ENCODE peak calls at places on chromosomes 12 and 14, in nine cellular contexts. K is lower lobe of right lung, G is type B pancreatic cell, H is IMR-90, V is brain microvascular endothelial cell, X is activated B cell treated with CpG ODN at 0.5 μM for 24 hours, I is stomach, U is omental fat pad, S is nephron progenitor cell. M is an unnamed sample.

GRCh38 chr12:130116791-130117190 is 45.5 kb upstream of the FZD10 start:
- DNase-seq in K (no peak), G (no peak), H (no peak), V (no peak), X (no peak), I (no peak), U (no peak), S (no peak), M (no peak)

GRCh38 chr12:20548592-20548991 is 146.5 kb upstream of the SLCO1C1 start:
- DNase-seq in K (no peak), G (no peak), H (no peak), V (no peak), X (no peak), I (no peak), U (no peak), S (no peak), M (no peak)

GRCh38 chr12:123289911-123290310 is 18.3 kb upstream of the CDK2AP1 start:
- DNase-seq in K (no peak), G (no peak), H (no peak), V (no peak), X (no peak), I (no peak), U (no peak), S (no peak), M (no peak)

GRCh38 chr12:105382771-105383632 is 52.5 kb downstream of the C12orf75 start:
- DNase-seq in K (no peak), G (no peak), H (peak), V (peak), X (no peak), I (no peak), U (no peak), S (peak), M (peak)

GRCh38 chr12:94839347-94839746 is 164.2 kb downstream of the NDUFA12 start:
- DNase-seq in K (no peak), G (no peak), H (no peak), V (no peak), X (no peak), I (no peak), U (no peak), S (no peak), M (no peak)

GRCh38 chr14:49940805-49941421 is 48.0 kb downstream of the ARF6 start:
- DNase-seq in K (no peak), G (no peak), H (peak), V (no peak), X (no peak), I (no peak), U (no peak), S (no peak), M (no peak)

GRCh38 chr12:54475542-54475941 is 2.1 kb upstream of the GTSF1 start:
- DNase-seq in K (no peak), G (no peak), H (no peak), V (no peak), X (no peak), I (no peak), U (no peak), S (no peak), M (peak)

GRCh38 chr12:129049917-129050316 is 196.6 kb downstream of the GLT1D1 start:
- DNase-seq in K (no peak), G (no peak), H (no peak), V (peak), X (no peak), I (no peak), U (no peak), S (peak), M (peak)

GRCh38 chr14:86086962-86087361 is 557.0 kb downstream of the FLRT2 start:
- DNase-seq in K (no peak), G (no peak), H (no peak), V (no peak), X (no peak), I (no peak), U (no peak), S (no peak), M (no peak)

GRCh38 chr12:92078167-92079053 is 67.2 kb downstream of the BTG1 start:
- DNase-seq in K (no peak), G (no peak), H (peak), V (peak), X (no peak), I (no peak), U (no peak), S (no peak), M (peak)

GRCh38 chr14:94317259-94317658 is 5.9 kb downstream of the SERPINA6 start:
- DNase-seq in K (no peak), G (no peak), H (no peak), V (no peak), X (no peak), I (no peak), U (no peak), S (no peak), M (peak)

GRCh38 chr12:77521458-77522115 is 309.1 kb upstream of the NAV3 start:
- DNase-seq in K (no peak), G (no peak), H (no peak), V (peak), X (no peak), I (no peak), U (no peak), S (no peak), M (peak)

GRCh38 chr14:104967414-104968152 is 10.6 kb downstream of the AHNAK2 start:
- DNase-seq in K (peak), G (no peak), H (no peak), V (no peak), X (no peak), I (peak), U (no peak), S (peak), M (peak)

GRCh38 chr12:661720-662486 is 1.3 kb downstream of the NINJ2 start:
- DNase-seq in K (no peak), G (no peak), H (no peak), V (no peak), X (no peak), I (no peak), U (no peak), S (no peak), M (no peak)

GRCh38 chr14:65753061-65753460 is 340.5 kb downstream of the FUT8 start:
- DNase-seq in K (no peak), G (no peak), H (no peak), V (no peak), X (no peak), I (no peak), U (no peak), S (no peak), M (no peak)

GRCh38 chr12:63753743-63754142 is 26.0 kb upstream of the RXYLT1 start:
- DNase-seq in K (no peak), G (no peak), H (no peak), V (no peak), X (no peak), I (no peak), U (no peak), S (no peak), M (peak)

GRCh38 chr12:124484526-124484953 is 82.9 kb downstream of the NCOR2 start:
- DNase-seq in K (no peak), G (no peak), H (no peak), V (no peak), X (no peak), I (no peak), U (no peak), S (no peak), M (no peak)

GRCh38 chr12:123269980-123270379 is 1.7 kb downstream of the CDK2AP1 start:
- DNase-seq in K (no peak), G (no peak), H (no peak), V (no peak), X (peak), I (no peak), U (no peak), S (no peak), M (no peak)

GRCh38 chr12:16984484-16984883 is 378.5 kb upstream of the LMO3 start:
- DNase-seq in K (no peak), G (no peak), H (no peak), V (no peak), X (no peak), I (no peak), U (no peak), S (no peak), M (no peak)

GRCh38 chr14:75440733-75441474 is 13.1 kb downstream of the JDP2 start:
- DNase-seq in K (peak), G (no peak), H (peak), V (no peak), X (no peak), I (peak), U (no peak), S (no peak), M (no peak)
- TF ChIP-seq CTCF in K (no peak), G (no peak), H (no peak), V (no peak), X (no peak), I (no peak), U (no peak), S (no peak), M (no peak)

GRCh38 chr14:50944647-50945413 is 547 bp upstream of the PYGL start:
- DNase-seq in K (peak), G (no peak), H (peak), V (no peak), X (no peak), I (peak), U (peak), S (no peak), M (peak)
- TF ChIP-seq CTCF in K (no peak), G (no peak), H (no peak), V (no peak), X (no peak), I (no peak), U (no peak), S (no peak), M (no peak)

GRCh38 chr12:31589896-31590729 is 823 bp downstream of the DENND5B start:
- DNase-seq in K (peak), G (peak), H (peak), V (peak), X (peak), I (peak), U (peak), S (peak), M (peak)
- TF ChIP-seq CTCF in K (no peak), G (no peak), H (no peak), V (no peak), X (no peak), I (no peak), U (no peak), S (no peak), M (no peak)

GRCh38 chr14:95711476-95712176 is 2.3 kb downstream of the TCL1A start:
- DNase-seq in K (no peak), G (no peak), H (no peak), V (no peak), X (no peak), I (no peak), U (no peak), S (no peak), M (no peak)

GRCh38 chr14:95710106-95710505 is 3.8 kb downstream of the TCL1A start:
- DNase-seq in K (no peak), G (no peak), H (no peak), V (no peak), X (no peak), I (no peak), U (no peak), S (no peak), M (no peak)

GRCh38 chr14:95712398-95712797 is 1.5 kb downstream of the TCL1A start:
- DNase-seq in K (no peak), G (no peak), H (no peak), V (no peak), X (no peak), I (no peak), U (no peak), S (no peak), M (no peak)

GRCh38 chr14:95713596-95714371 is at the start of gene TCL1A:
- DNase-seq in K (no peak), G (no peak), H (no peak), V (no peak), X (peak), I (no peak), U (no peak), S (no peak), M (no peak)
- TF ChIP-seq CTCF in K (no peak), G (no peak), H (no peak), V (no peak), X (no peak), I (no peak), U (no peak), S (no peak), M (no peak)

GRCh38 chr14:68559949-68560348 is 232.9 kb downstream of the ZFP36L1 start:
- DNase-seq in K (no peak), G (no peak), H (no peak), V (no peak), X (no peak), I (no peak), U (no peak), S (no peak), M (no peak)
- TF ChIP-seq CTCF in K (no peak), G (no peak), H (no peak), V (no peak), X (no peak), I (no peak), U (no peak), S (no peak), M (no peak)

GRCh38 chr12:27564612-27565213 is 40.7 kb downstream of the PPFIBP1 start:
- DNase-seq in K (no peak), G (no peak), H (no peak), V (no peak), X (no peak), I (no peak), U (no peak), S (no peak), M (no peak)

GRCh38 chr12:27571463-27571862 is 47.5 kb downstream of the PPFIBP1 start:
- DNase-seq in K (no peak), G (no peak), H (peak), V (peak), X (no peak), I (no peak), U (no peak), S (no peak), M (peak)

GRCh38 chr12:27566626-27567025 is 42.6 kb downstream of the PPFIBP1 start:
- DNase-seq in K (no peak), G (no peak), H (no peak), V (no peak), X (no peak), I (no peak), U (no peak), S (no peak), M (no peak)

GRCh38 chr12:27561535-27562350 is 37.7 kb downstream of the PPFIBP1 start:
- DNase-seq in K (no peak), G (no peak), H (no peak), V (peak), X (no peak), I (no peak), U (no peak), S (no peak), M (no peak)

DNA sequence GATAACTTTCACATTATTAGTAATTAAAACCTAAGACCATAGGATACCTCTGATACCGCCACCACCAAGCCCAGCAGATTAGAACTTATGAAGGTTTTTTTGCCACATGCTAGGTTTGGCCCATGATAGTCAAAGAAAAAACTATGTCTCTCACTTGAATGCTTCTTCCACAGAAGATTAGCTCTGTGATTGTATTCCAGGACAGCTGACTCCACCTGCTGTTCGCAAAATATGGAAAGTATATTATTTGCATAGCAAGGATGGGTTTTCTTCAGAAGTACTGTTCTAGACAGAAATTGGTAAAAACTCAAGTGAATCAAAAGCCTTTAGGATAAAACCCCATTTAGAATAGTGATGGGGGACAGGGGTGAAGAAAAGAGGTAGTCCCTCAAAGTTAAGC is 42.2 kb downstream of the PPFIBP1 start:
- DNase-seq in K (no peak), G (no peak), H (no peak), V (no peak), X (no peak), I (no peak), U (no peak), S (no peak), M (no peak)
- TF ChIP-seq CTCF in K (no peak), G (no peak), H (peak), V (no peak), X (no peak), I (no peak), U (no peak), S (no peak), M (no peak)

DNA sequence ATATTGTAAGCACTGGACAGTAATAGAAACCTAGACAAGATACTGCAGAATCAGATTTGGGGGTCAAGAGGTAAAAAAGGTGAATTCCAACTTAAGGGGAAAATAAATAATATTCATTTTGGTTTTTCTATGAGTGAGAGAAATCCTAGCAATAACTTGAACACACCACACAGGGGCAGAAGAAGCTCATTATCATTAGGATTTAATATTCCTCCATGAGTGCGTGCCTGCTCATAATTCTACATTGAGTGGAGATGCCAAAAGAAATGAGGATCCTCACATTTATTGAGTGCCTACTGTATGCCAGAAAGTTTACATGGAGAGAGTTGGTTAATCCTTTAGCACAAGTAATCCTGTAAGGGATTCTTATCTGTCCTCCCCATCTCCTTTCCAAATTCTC is 40.5 kb upstream of the C14orf132 start:
- DNase-seq in K (no peak), G (no peak), H (peak), V (peak), X (no peak), I (no peak), U (no peak), S (no peak), M (peak)
- TF ChIP-seq CTCF in K (peak), G (peak), H (peak), V (peak), X (no peak), I (peak), U (peak), S (no peak), M (peak)

GRCh38 chr12:22682663-22683062 is 57.7 kb downstream of the ETNK1 start:
- DNase-seq in K (no peak), G (no peak), H (no peak), V (no peak), X (no peak), I (no peak), U (no peak), S (no peak), M (no peak)

GRCh38 chr12:22683131-22683530 is 58.2 kb downstream of the ETNK1 start:
- DNase-seq in K (no peak), G (no peak), H (no peak), V (no peak), X (no peak), I (no peak), U (no peak), S (no peak), M (no peak)

GRCh38 chr12:22687677-22688076 is 62.7 kb downstream of the ETNK1 start:
- DNase-seq in K (no peak), G (no peak), H (peak), V (peak), X (no peak), I (no peak), U (no peak), S (no peak), M (peak)

GRCh38 chr12:22684124-22684523 is 59.2 kb downstream of the ETNK1 start:
- DNase-seq in K (no peak), G (no peak), H (no peak), V (no peak), X (no peak), I (no peak), U (no peak), S (no peak), M (no peak)

DNA sequence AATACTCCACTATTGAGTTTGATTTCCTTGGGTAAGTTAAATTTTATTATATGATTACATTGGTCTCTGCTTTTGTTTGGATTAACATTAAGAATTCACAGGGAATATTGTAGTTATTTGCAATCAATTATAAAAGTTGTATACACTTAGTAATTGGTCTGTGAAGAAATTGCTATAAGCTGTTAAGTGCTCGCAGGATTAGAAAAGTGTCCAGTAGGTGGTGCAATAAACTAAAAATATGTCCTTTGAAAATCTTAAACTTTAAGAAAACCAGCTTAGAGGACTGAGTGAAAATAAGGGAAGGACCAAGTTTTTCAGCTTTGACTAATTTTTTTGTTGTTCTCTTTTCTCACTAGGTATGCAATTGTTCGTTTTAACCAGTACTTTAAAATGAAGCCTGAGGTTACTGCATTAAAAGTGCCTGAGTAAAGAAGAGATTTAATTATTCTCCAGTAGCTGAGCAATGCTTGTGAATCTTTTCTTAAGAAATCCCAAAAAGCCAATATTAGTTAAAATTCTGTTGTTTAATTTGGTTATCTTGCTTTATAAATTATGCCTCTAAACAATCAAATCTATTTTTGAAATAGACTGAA is 59.7 kb downstream of the ETNK1 start:
- DNase-seq in K (no peak), G (no peak), H (peak), V (peak), X (no peak), I (no peak), U (no peak), S (no peak), M (peak)
- TF ChIP-seq CTCF in K (peak), G (peak), H (peak), V (peak), X (peak), I (peak), U (no peak), S (peak), M (peak)

DNA sequence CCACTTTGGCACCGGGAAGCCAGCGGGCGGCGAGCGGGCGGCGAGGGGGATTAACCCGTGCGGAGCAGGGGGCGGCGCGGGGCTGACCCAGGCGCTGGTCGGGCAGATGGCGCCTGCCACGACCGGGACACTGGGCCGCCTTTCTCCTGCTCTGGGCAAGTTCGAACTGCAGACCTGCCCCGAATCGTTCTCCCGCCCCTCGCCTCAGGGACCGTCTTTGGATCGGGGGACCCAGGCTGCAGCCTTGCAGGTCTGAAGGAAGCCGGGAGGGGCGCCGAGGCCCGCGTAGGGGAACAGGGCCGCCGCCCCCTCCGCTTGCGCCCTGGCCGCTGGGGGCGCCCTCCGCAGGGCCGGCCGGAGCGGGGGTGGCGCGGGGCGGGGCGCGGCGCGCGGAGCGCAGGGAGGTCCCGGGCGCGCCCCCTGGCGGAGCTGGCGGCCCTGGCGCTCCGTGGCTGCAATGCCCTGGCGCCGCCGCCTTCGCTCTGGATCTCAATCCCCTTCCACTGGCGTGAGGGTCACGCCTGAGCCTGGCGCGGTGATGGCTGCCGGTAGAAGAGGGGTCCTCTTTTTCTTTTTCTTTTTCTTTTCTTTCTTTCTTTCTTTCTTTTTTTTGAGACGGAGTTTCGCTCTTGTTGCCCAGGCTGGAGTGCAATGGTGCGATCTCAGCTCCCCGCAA is 447 bp upstream of the LTBP2 start:
- DNase-seq in K (peak), G (peak), H (peak), V (peak), X (peak), I (peak), U (no peak), S (peak), M (peak)
- TF ChIP-seq CTCF in K (peak), G (peak), H (peak), V (peak), X (no peak), I (peak), U (peak), S (peak), M (peak)